ENCODE peak calls at places on chromosomes 6 and 20, in ten cellular contexts. H is esophagus muscularis mucosa; O is CD4-positive, alpha-beta T cell; B is HT1080; T is NCI-H1417 treated with DMSO at 0.1 percent for 48 hours; F is brain microvascular endothelial cell; S is AG08396; N is memory B cell; Q is stimulated activated CD4-positive, alpha-beta T cell treated with anti-CD3 and anti-CD28 coated beads, Interleukin-1b, Interleukin-23, amount 100 ng/mL, for 1 hour; A is left ventricle myocardium inferior. L is an unnamed sample.

GRCh38 chr6:158068893-158069799 is 87.5 kb downstream of the SYNJ2 start:
- DNase-seq in O (no peak), N (no peak), B (peak; percentile 95), S (peak; percentile 70), H (no peak), Q (no peak), F (peak; percentile 52), A (no peak), T (peak; percentile 15), L (peak; percentile 81)

GRCh38 chr20:39206899-39207564 is 244.9 kb downstream of the DHX35 start:
- DNase-seq in T (no peak), Q (no peak), S (no peak), O (no peak), B (no peak), A (no peak), N (no peak), H (no peak), F (no peak), L (no peak)

GRCh38 chr6:37485259-37485658 is 14.4 kb downstream of the CCDC167 start:
- DNase-seq in B (no peak), Q (no peak), H (no peak), T (no peak), F (no peak), O (no peak), A (no peak), N (no peak), S (peak; percentile 45), L (no peak)

GRCh38 chr20:43748274-43748673 is 21.5 kb upstream of the GTSF1L start:
- DNase-seq in B (no peak), N (no peak), T (no peak), F (no peak), Q (no peak), S (no peak), O (no peak), A (no peak), H (no peak), L (no peak)

GRCh38 chr6:116847234-116847633 is 18.4 kb upstream of the GPRC6A start:
- DNase-seq in S (peak; percentile 21), F (no peak), H (no peak), B (peak; percentile 51), N (no peak), Q (no peak), T (no peak), A (no peak), O (no peak), L (peak; percentile 60)

GRCh38 chr20:39124064-39124463 is 161.9 kb downstream of the DHX35 start:
- DNase-seq in T (no peak), H (no peak), O (no peak), S (no peak), F (no peak), Q (no peak), A (no peak), B (no peak), N (no peak), L (peak; percentile 30)

GRCh38 chr6:94074764-94075163 is 655.4 kb upstream of the EPHA7 start:
- DNase-seq in O (no peak), A (no peak), T (no peak), S (no peak), N (no peak), B (no peak), F (no peak), H (no peak), Q (no peak), L (no peak)

GRCh38 chr6:106168097-106168888 is 82.2 kb downstream of the PRDM1 start:
- DNase-seq in A (no peak), T (no peak), Q (no peak), F (no peak), B (no peak), N (no peak), O (no peak), S (no peak), H (peak; percentile 60), L (no peak)

GRCh38 chr6:144113366-144113765 is 18.0 kb upstream of the SF3B5 start:
- DNase-seq in S (no peak), B (no peak), A (no peak), O (no peak), Q (no peak), T (no peak), N (no peak), H (no peak), F (no peak), L (no peak)

GRCh38 chr6:107280791-107281190 is 165.5 kb upstream of the BEND3 start:
- DNase-seq in B (no peak), T (no peak), S (no peak), F (no peak), Q (no peak), A (no peak), O (no peak), H (no peak), N (no peak), L (no peak)

GRCh38 chr6:160004419-160005160 is 35.7 kb downstream of the IGF2R start:
- DNase-seq in N (no peak), A (no peak), B (no peak), T (no peak), S (no peak), F (no peak), Q (no peak), O (no peak), H (no peak), L (no peak)

GRCh38 chr20:5036828-5037227 is 35.5 kb upstream of the SLC23A2 start:
- DNase-seq in H (no peak), A (no peak), T (no peak), O (no peak), B (no peak), Q (no peak), N (no peak), S (no peak), F (no peak), L (no peak)

GRCh38 chr20:49740807-49741206 is 27.1 kb upstream of the B4GALT5 start:
- DNase-seq in Q (no peak), S (no peak), T (no peak), B (no peak), A (no peak), O (no peak), H (no peak), N (no peak), F (no peak), L (no peak)

GRCh38 chr6:87656857-87657256 is 45.2 kb downstream of the AKIRIN2 start:
- DNase-seq in O (no peak), H (no peak), N (no peak), T (no peak), A (no peak), F (no peak), Q (no peak), S (no peak), B (peak; percentile 23), L (no peak)

GRCh38 chr6:7568021-7568420 is 22.0 kb upstream of the SNRNP48 start:
- DNase-seq in H (no peak), T (no peak), O (no peak), S (no peak), N (no peak), F (peak; percentile 49), A (no peak), Q (no peak), B (no peak), L (no peak)

GRCh38 chr6:144423167-144423566 is 138.0 kb downstream of the UTRN start:
- DNase-seq in S (no peak), F (no peak), H (no peak), N (no peak), O (no peak), Q (no peak), B (no peak), T (no peak), A (no peak), L (no peak)

GRCh38 chr20:17732907-17733521 is 33.2 kb downstream of the BANF2 start:
- DNase-seq in F (no peak), B (no peak), T (no peak), H (no peak), O (no peak), Q (no peak), N (no peak), A (no peak), S (no peak), L (no peak)

GRCh38 chr20:17647391-17648305 is 34.4 kb downstream of the RRBP1 start:
- DNase-seq in O (no peak), N (no peak), H (no peak), Q (no peak), F (no peak), S (no peak), T (no peak), B (no peak), A (no peak), L (no peak)

GRCh38 chr6:29332676-29333075 is 31.2 kb downstream of the OR14J1 start:
- DNase-seq in O (no peak), S (no peak), B (no peak), F (no peak), H (no peak), N (no peak), A (no peak), Q (no peak), T (no peak), L (no peak)

GRCh38 chr6:49913656-49914055 is 47.3 kb upstream of the CRISP1 start:
- DNase-seq in T (peak; percentile 14), B (no peak), N (no peak), H (no peak), S (no peak), O (no peak), F (no peak), Q (no peak), A (no peak), L (peak; percentile 13)

L was measured in PC-3.